ENCODE peak calls at places on chromosome 6, in nine cellular contexts. A, S, K, B, N, T, H, E and P are unnamed samples.

GRCh38 chr6:45746046-45746445 is 269.6 kb downstream of the CLIC5 start:
- DNase-seq in B (no peak), K (no peak), S (no peak), H (no peak), N (no peak), A (peak; percentile 88), T (no peak), E (peak; percentile 31), P (no peak)

GRCh38 chr6:92784235-92784634 is 635.1 kb downstream of the EPHA7 start:
- DNase-seq in N (no peak), T (no peak), E (no peak), B (no peak), A (no peak), S (no peak), K (no peak), H (no peak), P (no peak)

GRCh38 chr6:161949531-161949930 is 675.7 kb upstream of the AGPAT4 start:
- DNase-seq in T (no peak), K (no peak), N (no peak), S (no peak), B (no peak), H (no peak), E (no peak), A (peak; percentile 5), P (no peak)

GRCh38 chr6:4348462-4349112 is 213.2 kb upstream of the ECI2 start:
- DNase-seq in N (no peak), E (peak; percentile 22), K (no peak), A (no peak), H (no peak), T (no peak), B (no peak), S (peak; percentile 88), P (no peak)

GRCh38 chr6:3348821-3349220 is 90.1 kb downstream of the PSMG4 start:
- DNase-seq in H (no peak), S (peak; percentile 52), E (no peak), A (no peak), B (no peak), K (no peak), T (no peak), N (no peak), P (no peak)

GRCh38 chr6:13715444-13715883 is 3.8 kb upstream of the RANBP9 start:
- DNase-seq in T (no peak), H (no peak), N (no peak), K (no peak), B (no peak), E (no peak), S (no peak), A (no peak), P (no peak)

GRCh38 chr6:157263146-157263545 is 60.2 kb downstream of the TMEM242 start:
- DNase-seq in K (no peak), B (no peak), E (no peak), S (peak; percentile 18), H (no peak), T (no peak), A (no peak), N (no peak), P (no peak)

GRCh38 chr6:138824482-138825134 is 28.7 kb downstream of the ECT2L start:
- DNase-seq in A (no peak), N (no peak), H (no peak), B (peak; percentile 15), E (no peak), K (no peak), T (no peak), S (no peak), P (no peak)

GRCh38 chr6:29676981-29677601 is 3.9 kb downstream of the ZFP57 start:
- DNase-seq in N (no peak), B (peak; percentile 55), T (no peak), E (no peak), H (no peak), A (peak; percentile 45), S (no peak), K (no peak), P (no peak)

GRCh38 chr6:159043236-159043635 is 1.6 kb downstream of the TAGAP start:
- DNase-seq in N (no peak), K (no peak), E (no peak), T (no peak), A (peak; percentile 4), B (no peak), S (no peak), H (no peak), P (no peak)

GRCh38 chr6:159042003-159042823 is 2.6 kb downstream of the TAGAP start:
- DNase-seq in T (peak; percentile 79), B (peak; percentile 42), A (peak; percentile 75), E (peak; percentile 64), H (peak; percentile 62), S (peak; percentile 75), N (peak; percentile 14), K (peak; percentile 67), P (no peak)

GRCh38 chr6:159041181-159041580 is 3.6 kb downstream of the TAGAP start:
- DNase-seq in A (no peak), N (no peak), T (no peak), S (no peak), H (no peak), K (no peak), B (no peak), E (no peak), P (no peak)

GRCh38 chr6:159043986-159044385 is 805 bp downstream of the TAGAP start:
- DNase-seq in N (no peak), K (no peak), B (no peak), A (no peak), H (no peak), E (no peak), T (no peak), S (no peak), P (peak; percentile 16)

DNA sequence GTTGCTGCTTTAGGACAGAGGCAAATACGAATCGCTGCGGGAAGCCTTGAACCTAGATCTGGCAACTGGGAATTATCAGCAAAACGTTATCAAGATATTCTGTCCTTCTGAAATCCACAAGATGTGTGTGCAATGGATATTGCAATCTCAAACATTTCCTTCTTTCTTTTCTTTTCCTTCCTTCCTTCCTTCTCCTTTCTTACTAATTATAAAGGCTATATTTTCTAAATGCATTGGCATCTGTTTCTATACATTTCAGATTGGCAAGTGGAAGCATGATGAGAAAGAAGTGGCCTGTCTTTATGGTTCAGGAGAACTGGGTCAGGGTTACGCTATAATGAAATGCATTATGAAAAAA is 2.0 kb downstream of the TAGAP start:
- DNase-seq in H (no peak), B (no peak), T (no peak), N (no peak), E (no peak), K (no peak), S (no peak), A (no peak), P (no peak)
- TF ChIP-seq CTCF in H (no peak), B (no peak), T (peak; percentile 8), N (no peak), E (no peak), K (peak; percentile 44), S (peak; percentile 27), A (no peak), P (peak; percentile 44)

GRCh38 chr6:11663519-11663918 is 115.1 kb downstream of the ADTRP start:
- DNase-seq in E (no peak), N (no peak), T (no peak), A (no peak), S (no peak), K (no peak), H (no peak), B (no peak), P (no peak)
- TF ChIP-seq CTCF in E (no peak), N (no peak), T (no peak), A (no peak), S (no peak), K (no peak), H (no peak), B (no peak), P (no peak)

GRCh38 chr6:158628542-158628941 is 16.0 kb downstream of the DYNLT1 start:
- DNase-seq in E (no peak), H (no peak), K (no peak), N (no peak), T (no peak), S (no peak), A (no peak), B (no peak), P (no peak)

GRCh38 chr6:158630944-158631616 is 13.5 kb downstream of the DYNLT1 start:
- DNase-seq in S (peak; percentile 78), H (peak; percentile 50), E (peak; percentile 76), N (no peak), A (peak; percentile 59), T (peak; percentile 63), K (no peak), B (no peak), P (no peak)

GRCh38 chr6:158627940-158628211 is 16.7 kb downstream of the DYNLT1 start:
- DNase-seq in K (no peak), H (no peak), E (no peak), S (no peak), B (no peak), N (no peak), T (no peak), A (no peak), P (no peak)

GRCh38 chr6:158627168-158627939 is 17.2 kb downstream of the DYNLT1 start:
- DNase-seq in H (no peak), T (no peak), B (no peak), S (no peak), A (no peak), N (no peak), K (peak; percentile 18), E (no peak), P (no peak)

DNA sequence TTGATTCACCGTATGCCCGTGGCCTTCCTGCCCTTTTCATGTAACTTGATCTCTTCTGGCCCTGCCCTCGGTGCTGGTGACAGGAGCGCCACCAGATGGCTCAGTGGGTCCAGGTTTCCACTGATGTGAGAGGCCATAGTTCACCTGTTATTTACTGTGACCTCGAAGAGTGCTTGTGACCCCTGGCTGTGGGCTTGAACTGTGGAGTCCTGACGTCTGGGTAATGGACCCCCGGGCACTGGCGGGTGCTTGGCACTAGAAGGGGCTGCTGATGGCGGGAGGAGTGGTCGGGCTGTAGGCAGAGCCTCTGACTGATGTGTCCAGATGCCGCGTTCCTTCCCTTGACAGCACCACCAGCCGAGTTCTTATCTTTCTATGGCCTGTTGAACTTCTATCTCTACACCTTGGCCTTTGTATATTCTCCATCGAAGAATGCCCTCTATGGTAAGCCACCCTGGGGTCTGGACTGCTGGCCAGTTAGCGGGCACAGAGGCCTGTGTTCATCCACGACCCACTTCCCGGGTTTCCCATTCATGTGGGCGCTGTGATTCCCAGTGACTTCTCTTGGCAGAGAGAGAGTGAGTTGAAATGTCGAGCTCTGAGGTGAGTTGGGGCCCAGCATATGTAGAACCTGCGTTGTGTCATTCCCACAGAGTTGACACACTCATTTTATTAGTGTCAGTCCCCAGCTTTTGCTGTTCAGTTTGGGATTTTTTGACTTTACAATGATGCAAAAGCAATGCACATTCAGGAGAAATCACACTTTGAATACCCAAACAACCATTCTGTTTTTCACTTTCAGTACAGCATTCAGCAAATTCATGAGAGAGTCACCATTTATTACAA is 14.9 kb downstream of the DYNLT1 start:
- DNase-seq in N (no peak), H (no peak), K (peak; percentile 48), A (no peak), B (no peak), T (no peak), S (no peak), E (no peak), P (no peak)
- TF ChIP-seq CTCF in N (no peak), H (no peak), K (peak; percentile 14), A (peak; percentile 27), B (no peak), T (no peak), S (no peak), E (no peak), P (no peak)

DNA sequence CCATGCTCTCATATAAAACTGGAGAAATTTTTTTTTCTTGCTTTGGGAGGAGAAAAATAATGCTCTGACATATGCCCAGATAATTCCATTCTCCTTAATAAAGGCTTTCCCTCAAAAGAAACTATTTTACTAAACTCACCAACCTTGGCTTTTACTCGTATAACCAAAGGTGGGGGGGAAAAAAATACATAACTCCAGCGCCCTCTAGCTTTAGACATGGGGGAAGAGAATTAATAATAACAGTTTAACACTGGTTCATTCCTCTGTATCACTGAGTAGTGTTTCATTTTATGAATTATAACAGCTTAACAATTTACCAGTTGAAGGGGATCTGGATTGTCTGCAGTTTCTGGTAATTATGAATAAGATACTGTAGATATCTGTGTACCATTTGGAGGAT is 1226.1 kb downstream of the GRIK2 start:
- DNase-seq in N (no peak), S (no peak), E (peak; percentile 2), T (no peak), H (no peak), B (no peak), A (peak; percentile 17), K (no peak), P (no peak)
- TF ChIP-seq CTCF in N (peak; percentile 24), S (no peak), E (no peak), T (peak; percentile 10), H (no peak), B (peak; percentile 47), A (peak; percentile 47), K (peak; percentile 51), P (peak; percentile 74)